ENCODE peak calls at places on chromosomes 12 and 14, in six cellular contexts. E is OCI-LY7; T is G401; H is activated T-helper 1 cell treated with anti-CD3 and anti-CD28 coated beads, Interleukin-12 subunit alpha, Interleukin-12 subunit beta, Interleukin-2, Interleukin-4 antibody, amounts not matched to agents 30 ng/mL and 10 ng/mL and 1 ng/mL, durations not matched to agents 14 hours and 24 hours and 36 hours; P is HT1080; V is Ammon's horn. M is an unnamed sample.

GRCh38 chr12:127381043-127381668 is 885.8 kb upstream of the TMEM132C start:
- DNase-seq in V (peak; percentile 27), E (peak; percentile 24), P (peak; percentile 71), H (peak; percentile 19), T (peak; percentile 65), M (peak; percentile 29)

GRCh38 chr12:68367903-68368302 is 35.7 kb upstream of the MDM1 start:
- DNase-seq in V (no peak), H (no peak), T (no peak), E (no peak), P (peak; percentile 18), M (no peak)

GRCh38 chr12:116598341-116599284 is 39.4 kb downstream of the MAP1LC3B2 start:
- DNase-seq in V (no peak), P (no peak), H (no peak), E (no peak), T (no peak), M (no peak)

GRCh38 chr14:89340200-89340667 is 76.8 kb downstream of the FOXN3 start:
- DNase-seq in T (peak; percentile 63), P (no peak), V (no peak), H (no peak), E (no peak), M (no peak)

GRCh38 chr14:87805315-87805723 is 187.7 kb downstream of the GALC start:
- DNase-seq in V (peak; percentile 4), E (peak; percentile 33), P (peak; percentile 47), T (no peak), H (peak; percentile 20), M (peak; percentile 46)

GRCh38 chr12:93848453-93849120 is 171.4 kb downstream of the CRADD start:
- DNase-seq in P (no peak), H (no peak), E (peak; percentile 48), V (no peak), T (no peak), M (no peak)

GRCh38 chr14:68466491-68466977 is 326.3 kb downstream of the ZFP36L1 start:
- DNase-seq in E (no peak), V (no peak), P (peak; percentile 75), T (no peak), H (no peak), M (no peak)

GRCh38 chr12:12226187-12226586 is 40.7 kb downstream of the LRP6 start:
- DNase-seq in V (no peak), H (no peak), E (no peak), T (no peak), P (no peak), M (no peak)

GRCh38 chr14:83874662-83875061 is 1655.3 kb upstream of the FLRT2 start:
- DNase-seq in H (no peak), E (no peak), P (no peak), V (no peak), T (no peak), M (no peak)

GRCh38 chr14:38931969-38932652 is 170.9 kb downstream of the SEC23A start:
- DNase-seq in E (no peak), T (no peak), P (no peak), H (no peak), V (no peak), M (no peak)

GRCh38 chr12:58368001-58368400 is 426.6 kb downstream of the ATP23 start:
- DNase-seq in V (no peak), T (no peak), P (peak; percentile 17), H (no peak), E (no peak), M (no peak)

GRCh38 chr14:39442293-39442692 is 10.1 kb upstream of the FBXO33 start:
- DNase-seq in P (peak; percentile 71), E (no peak), V (no peak), H (no peak), T (no peak), M (no peak)

GRCh38 chr12:68276400-68276930 is 23.1 kb upstream of the IL22 start:
- DNase-seq in V (no peak), P (no peak), H (no peak), E (no peak), T (no peak), M (no peak)

M was measured in stimulated activated naive CD8-positive, alpha-beta T cell treated with anti-CD3 and anti-CD28 coated beads, Interleukin-15, amount 100 ng/mL, for 72 hours.